ENCODE peak calls at places on chromosomes 5 and 9, in ten cellular contexts. Y is body of pancreas, V is kidney epithelial cell, H is endodermal cell, E is fibroblast of lung, T is IMR-90, N is right atrium auricular region, Q is neural progenitor cell, O is HCT116, A is WERI-Rb-1. D is an unnamed sample.

GRCh38 chr5:87322381-87322780 is 54.7 kb downstream of the RASA1 start:
- DNase-seq in O (no peak), T (no peak), V (no peak), Y (no peak), N (no peak), Q (no peak), E (no peak), A (no peak), H (no peak), D (no peak)

GRCh38 chr9:134222018-134222573 is 57.7 kb upstream of the RNU6ATAC start:
- DNase-seq in H (no peak), A (no peak), T (no peak), Q (no peak), N (no peak), Y (no peak), E (no peak), O (no peak), V (no peak), D (no peak)

GRCh38 chr9:134662143-134662876 is 20.7 kb downstream of the COL5A1 start:
- DNase-seq in N (peak; percentile 83), Y (peak; percentile 50), E (peak; percentile 93), Q (no peak), H (no peak), T (peak; percentile 88), V (no peak), A (no peak), O (no peak), D (peak; percentile 93)

GRCh38 chr5:82859439-82860140 is 217.6 kb downstream of the TMEM167A start:
- DNase-seq in A (no peak), T (no peak), V (no peak), Y (no peak), H (no peak), Q (peak; percentile 18), N (no peak), O (no peak), E (peak; percentile 52), D (no peak)

GRCh38 chr5:59798862-59799667 is 94.5 kb downstream of the PDE4D start:
- DNase-seq in A (no peak), E (peak; percentile 54), Q (no peak), O (no peak), V (no peak), N (no peak), H (no peak), Y (peak; percentile 21), T (no peak), D (peak; percentile 43)

GRCh38 chr5:57327934-57328333 is 154.1 kb downstream of the GPBP1 start:
- DNase-seq in Q (no peak), T (peak; percentile 33), O (peak; percentile 60), N (no peak), H (no peak), E (peak; percentile 39), A (no peak), V (no peak), Y (peak; percentile 3), D (peak; percentile 45)

GRCh38 chr5:14295610-14296009 is 152.5 kb downstream of the TRIO start:
- DNase-seq in T (no peak), Y (no peak), A (no peak), N (no peak), E (no peak), Q (no peak), H (no peak), O (no peak), V (no peak), D (no peak)

GRCh38 chr5:167916261-167916660 is 375.2 kb upstream of the WWC1 start:
- DNase-seq in O (no peak), H (no peak), T (no peak), E (no peak), V (peak; percentile 67), A (no peak), N (no peak), Y (no peak), Q (no peak), D (no peak)

GRCh38 chr5:157670662-157671591 is at the start of gene C5orf52:
- DNase-seq in H (peak; percentile 29), O (no peak), Y (peak; percentile 25), E (peak; percentile 17), A (no peak), N (peak; percentile 55), T (peak; percentile 14), V (no peak), Q (no peak), D (peak; percentile 40)

GRCh38 chr5:90434116-90434714 is 24.7 kb upstream of the CETN3 start:
- DNase-seq in A (peak; percentile 76), N (no peak), O (peak; percentile 31), E (peak; percentile 47), T (peak; percentile 45), H (peak; percentile 89), Q (peak; percentile 70), Y (peak; percentile 38), V (no peak), D (peak; percentile 53)

GRCh38 chr5:74017786-74018211 is 391.8 kb downstream of the ARHGEF28 start:
- DNase-seq in N (no peak), O (peak; percentile 73), E (peak; percentile 9), Y (peak; percentile 13), Q (no peak), T (peak; percentile 47), V (peak; percentile 54), H (peak; percentile 64), A (no peak), D (peak; percentile 73)

GRCh38 chr5:58481066-58481676 is 10.1 kb upstream of the GAPT start:
- DNase-seq in H (no peak), O (no peak), E (no peak), Y (no peak), T (no peak), V (no peak), Q (no peak), N (no peak), A (no peak), D (no peak)

GRCh38 chr5:58482536-58482935 is 8.7 kb upstream of the GAPT start:
- DNase-seq in A (no peak), Y (no peak), H (no peak), E (no peak), O (no peak), N (no peak), T (no peak), V (no peak), Q (no peak), D (no peak)

GRCh38 chr5:58475404-58475803 is 15.5 kb upstream of the PLK2 start:
- DNase-seq in T (no peak), H (no peak), O (no peak), Y (no peak), N (no peak), V (no peak), E (no peak), Q (no peak), A (no peak), D (no peak)

GRCh38 chr5:58481828-58482227 is 9.4 kb upstream of the GAPT start:
- DNase-seq in T (no peak), E (no peak), V (no peak), Q (no peak), A (no peak), O (no peak), N (no peak), H (no peak), Y (no peak), D (no peak)

DNA sequence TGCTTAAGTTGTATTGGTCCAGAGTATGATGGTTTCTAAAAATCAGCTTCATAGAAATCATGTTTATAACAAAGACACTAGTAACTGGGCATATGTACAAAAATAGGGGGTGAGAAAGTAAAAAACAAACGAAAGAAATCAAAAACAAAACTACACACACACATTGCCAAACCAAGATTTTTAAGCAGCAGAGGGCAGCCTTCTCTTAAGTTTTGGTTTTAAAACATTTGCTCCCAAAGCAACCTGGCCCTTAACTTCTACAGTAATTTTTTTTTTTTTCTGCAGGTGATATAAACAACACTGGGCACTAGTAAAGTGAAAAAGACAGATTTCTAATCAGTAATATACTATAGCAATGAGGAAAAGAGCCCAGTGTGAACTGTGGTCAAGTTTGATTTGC is 13.5 kb upstream of the GAPT start:
- DNase-seq in E (no peak), T (no peak), O (no peak), H (no peak), Y (no peak), V (no peak), Q (peak; percentile 6), N (no peak), A (no peak), D (no peak)
- TF ChIP-seq CTCF in E (no peak), T (peak; percentile 13), O (peak; percentile 34), H (peak; percentile 73), Y (no peak), V (peak; percentile 20), Q (peak; percentile 46), N (no peak), A (peak; percentile 34), D (peak; percentile 11)

GRCh38 chr5:32745317-32745716 is 34.2 kb downstream of the NPR3 start:
- DNase-seq in T (no peak), O (no peak), H (no peak), V (no peak), A (no peak), N (no peak), Y (no peak), Q (no peak), E (no peak), D (no peak)
- TF ChIP-seq CTCF in T (no peak), O (no peak), H (no peak), V (no peak), A (no peak), N (no peak), Y (no peak), Q (no peak), E (no peak), D (no peak)

GRCh38 chr5:77064040-77064439 is 23.0 kb downstream of the ZBED3 start:
- DNase-seq in E (no peak), O (no peak), Q (no peak), V (no peak), N (no peak), T (no peak), Y (no peak), H (no peak), A (no peak), D (no peak)
- TF ChIP-seq CTCF in E (no peak), O (peak; percentile 45), Q (peak; percentile 5), V (no peak), N (no peak), T (no peak), Y (no peak), H (peak; percentile 30), A (peak; percentile 28), D (no peak)

GRCh38 chr5:111774525-111774924 is 17.5 kb upstream of the NREP start:
- DNase-seq in Q (peak; percentile 74), E (peak; percentile 61), O (no peak), N (no peak), T (peak; percentile 42), V (no peak), H (peak; percentile 77), A (peak; percentile 39), Y (peak; percentile 25), D (peak; percentile 38)

GRCh38 chr5:111777382-111777781 is 20.4 kb upstream of the NREP start:
- DNase-seq in O (no peak), E (no peak), Q (no peak), V (no peak), T (no peak), H (no peak), N (no peak), A (no peak), Y (no peak), D (no peak)

GRCh38 chr5:111775224-111775623 is 18.2 kb upstream of the NREP start:
- DNase-seq in Y (no peak), N (no peak), Q (no peak), E (peak; percentile 78), A (no peak), O (no peak), T (peak; percentile 64), V (no peak), H (no peak), D (peak; percentile 44)

GRCh38 chr5:111776903-111777302 is 19.9 kb upstream of the NREP start:
- DNase-seq in Q (no peak), T (no peak), V (no peak), E (no peak), O (no peak), N (no peak), H (no peak), A (no peak), Y (no peak), D (no peak)

GRCh38 chr5:111772456-111772855 is 15.5 kb upstream of the NREP start:
- DNase-seq in A (peak; percentile 62), H (peak; percentile 89), N (no peak), O (no peak), V (no peak), T (peak; percentile 27), E (no peak), Q (peak; percentile 63), Y (no peak), D (peak; percentile 62)
- TF ChIP-seq CTCF in A (no peak), H (peak; percentile 53), N (no peak), O (no peak), V (no peak), T (no peak), E (no peak), Q (peak; percentile 5), Y (no peak), D (no peak)

D was measured in fibroblast of mammary gland.